ENCODE peak calls at places on chromosomes 13 and 19, in four cellular contexts. Y is SK-N-SH, A is K562, X is H1. T is an unnamed sample.

GRCh38 chr13:34026308-34026707 is 208.4 kb downstream of the RFC3 start:
- DNase-seq in A (no peak), X (no peak), Y (no peak), T (no peak)

GRCh38 chr13:46198794-46199193 is 12.9 kb upstream of the LRRC63 start:
- DNase-seq in Y (no peak), A (no peak), X (no peak), T (no peak)

GRCh38 chr13:50365683-50366391 is 350.6 kb downstream of the KCNRG start:
- DNase-seq in Y (no peak), A (no peak), X (no peak), T (peak)

GRCh38 chr19:14400913-14401312 is 18.2 kb downstream of the DDX39A start:
- DNase-seq in X (no peak), Y (no peak), A (no peak), T (no peak)

GRCh38 chr13:47499358-47500150 is 501.5 kb downstream of the SUCLA2 start:
- DNase-seq in A (no peak), Y (no peak), X (no peak), T (no peak)

GRCh38 chr19:10295305-10295846 is 5.6 kb downstream of the ICAM5 start:
- DNase-seq in X (no peak), A (no peak), Y (peak), T (peak)

GRCh38 chr19:43765109-43765876 is 10.5 kb upstream of the SMG9 start:
- DNase-seq in Y (no peak), X (no peak), A (peak), T (peak)

GRCh38 chr13:59099182-59099950 is 1064.4 kb downstream of the DIAPH3 start:
- DNase-seq in X (no peak), A (no peak), Y (no peak), T (no peak)

GRCh38 chr13:71285700-71286099 is 581.3 kb downstream of the DACH1 start:
- DNase-seq in X (no peak), A (no peak), Y (no peak), T (no peak)

GRCh38 chr19:18633321-18633720 is 3.5 kb upstream of the KLHL26 start:
- DNase-seq in Y (peak), A (no peak), X (no peak), T (no peak)

GRCh38 chr19:15379996-15380647 is 535 bp upstream of the AKAP8 start:
- DNase-seq in A (peak), X (peak), Y (no peak), T (peak)

GRCh38 chr13:26557393-26558073 is at the start of gene WASF3:
- DNase-seq in A (peak), X (peak), Y (peak), T (peak)

GRCh38 chr13:33204130-33204927 is 81.2 kb downstream of the STARD13 start:
- DNase-seq in X (no peak), Y (peak), A (no peak), T (peak)

GRCh38 chr13:83325454-83325853 is 556.8 kb downstream of the SLITRK1 start:
- DNase-seq in X (no peak), Y (no peak), A (no peak), T (no peak)

GRCh38 chr19:57068921-57069697 is 50.7 kb upstream of the USP29 start:
- DNase-seq in Y (peak), X (no peak), A (peak), T (no peak)

GRCh38 chr13:49985129-49985528 is 11.7 kb upstream of the TRIM13 start:
- DNase-seq in Y (no peak), A (no peak), X (no peak), T (no peak)

DNA sequence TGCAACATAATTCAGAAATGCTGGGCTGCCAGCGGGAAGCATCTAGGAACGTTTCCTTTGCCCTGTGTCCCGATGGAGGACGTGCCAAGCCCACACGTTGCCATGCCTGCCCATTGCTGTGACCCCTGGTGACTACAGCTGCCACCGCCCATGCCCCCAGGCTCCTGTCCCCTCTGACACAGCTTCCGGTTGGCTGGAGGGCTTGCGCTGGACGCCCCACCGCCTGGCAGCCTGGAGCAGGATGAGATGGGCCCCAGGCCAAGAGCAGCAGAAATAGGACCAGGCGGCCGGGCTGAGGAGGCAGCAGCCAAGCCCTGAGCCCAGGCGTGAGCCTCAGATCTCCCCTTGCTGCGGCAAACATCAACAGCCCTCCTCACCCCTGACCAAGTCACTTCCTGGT is 125.9 kb downstream of the COL4A2 start:
- DNase-seq in Y (peak), A (no peak), X (no peak), T (peak)
- TF ChIP-seq POLR2AphosphoS5 in Y (no peak), A (no peak), X (no peak), T (peak)

DNA sequence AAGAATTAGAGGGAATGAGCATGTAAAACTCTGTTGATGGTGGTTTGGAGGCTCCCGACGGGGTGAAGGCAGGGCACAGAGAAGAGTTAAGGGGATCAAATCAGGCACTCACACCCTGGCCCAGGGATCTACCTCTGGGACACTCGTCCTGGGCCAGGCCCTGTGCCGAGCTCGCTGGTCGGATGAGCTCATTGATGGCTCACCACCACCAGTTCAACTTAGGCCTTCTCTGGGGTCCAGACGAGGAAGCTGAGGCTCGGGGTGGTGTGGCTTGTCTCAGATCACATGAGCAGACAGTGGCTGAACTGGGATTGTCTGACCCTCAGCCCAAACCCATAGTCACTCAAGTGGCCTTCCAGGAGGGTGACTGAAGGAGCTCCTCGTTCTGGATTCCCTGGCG is 1.6 kb downstream of the NACC1 start:
- DNase-seq in A (no peak), X (no peak), Y (no peak), T (no peak)
- H3K9ac ChIP-seq in A (peak), X (no peak), Y (peak), T (no peak)

DNA sequence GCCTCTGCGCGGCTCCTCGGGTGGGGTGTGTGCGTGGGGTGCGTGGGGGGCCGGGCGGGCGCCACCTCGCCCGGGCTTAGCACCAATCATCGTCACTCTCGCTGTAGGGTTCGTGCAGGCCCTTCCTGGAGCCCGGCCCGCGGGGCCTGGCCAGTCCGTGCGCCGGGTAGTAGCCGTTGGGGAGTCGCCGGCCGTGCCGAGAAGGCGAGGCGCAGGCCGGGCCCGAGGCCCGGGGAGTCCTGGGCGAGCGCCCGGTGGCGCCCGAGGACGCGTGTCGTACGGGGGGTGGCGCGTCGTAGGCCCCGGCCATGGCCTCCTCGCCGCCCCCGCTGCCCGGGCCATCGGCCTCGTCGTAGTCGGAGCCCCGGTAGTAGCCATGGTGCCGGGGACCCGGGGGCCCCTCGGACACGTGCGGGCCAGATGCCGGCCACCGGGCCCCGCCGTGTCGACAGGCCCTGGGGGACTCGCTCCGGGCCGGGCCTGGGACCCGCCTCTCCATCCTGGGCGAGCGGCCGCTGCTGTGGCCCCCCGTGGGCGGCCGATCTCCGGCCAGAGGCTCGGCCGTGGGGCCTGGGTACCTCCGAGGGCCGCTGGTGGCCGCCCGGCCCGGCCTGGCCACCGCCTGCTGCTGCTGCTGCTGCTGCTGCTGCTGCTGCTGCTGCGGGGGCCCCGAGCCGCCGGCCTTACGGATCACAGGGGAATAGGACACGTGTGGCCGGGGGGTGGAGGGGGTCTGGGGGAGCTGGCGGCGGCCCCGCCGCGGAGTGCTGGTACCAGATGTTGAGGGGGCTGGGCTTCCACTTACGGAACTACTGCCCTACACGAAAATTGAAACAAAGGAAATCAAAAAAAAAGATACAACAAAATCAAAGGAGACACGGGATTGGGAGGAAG is 57.3 kb downstream of the IER2 start:
- DNase-seq in X (no peak), Y (no peak), A (no peak), T (no peak)
- TF ChIP-seq MAX in X (no peak), Y (no peak), A (no peak), T (no peak)

DNA sequence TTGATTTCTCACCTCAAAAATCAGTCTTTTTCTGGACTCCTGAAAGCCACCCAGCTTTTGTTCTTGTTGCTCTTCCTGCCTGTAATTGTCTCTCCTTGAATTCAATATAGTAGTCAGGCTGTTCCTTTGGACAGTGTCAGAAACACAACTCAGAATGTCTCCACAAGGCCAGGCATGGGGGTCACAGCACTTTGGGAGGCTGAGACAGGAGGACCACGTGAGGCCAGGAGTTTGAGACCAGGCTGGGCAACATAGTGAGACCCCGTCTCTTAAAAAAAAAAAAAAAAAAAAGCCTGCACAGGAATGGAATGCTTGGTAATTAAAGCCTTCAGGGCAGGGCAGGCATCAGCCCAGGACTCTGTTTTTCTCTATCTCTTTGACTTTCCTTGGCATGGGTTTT is 8.9 kb upstream of the BAX start:
- DNase-seq in Y (no peak), A (no peak), X (no peak), T (no peak)
- TF ChIP-seq POLR2AphosphoS5 in Y (no peak), A (no peak), X (no peak), T (no peak)

DNA sequence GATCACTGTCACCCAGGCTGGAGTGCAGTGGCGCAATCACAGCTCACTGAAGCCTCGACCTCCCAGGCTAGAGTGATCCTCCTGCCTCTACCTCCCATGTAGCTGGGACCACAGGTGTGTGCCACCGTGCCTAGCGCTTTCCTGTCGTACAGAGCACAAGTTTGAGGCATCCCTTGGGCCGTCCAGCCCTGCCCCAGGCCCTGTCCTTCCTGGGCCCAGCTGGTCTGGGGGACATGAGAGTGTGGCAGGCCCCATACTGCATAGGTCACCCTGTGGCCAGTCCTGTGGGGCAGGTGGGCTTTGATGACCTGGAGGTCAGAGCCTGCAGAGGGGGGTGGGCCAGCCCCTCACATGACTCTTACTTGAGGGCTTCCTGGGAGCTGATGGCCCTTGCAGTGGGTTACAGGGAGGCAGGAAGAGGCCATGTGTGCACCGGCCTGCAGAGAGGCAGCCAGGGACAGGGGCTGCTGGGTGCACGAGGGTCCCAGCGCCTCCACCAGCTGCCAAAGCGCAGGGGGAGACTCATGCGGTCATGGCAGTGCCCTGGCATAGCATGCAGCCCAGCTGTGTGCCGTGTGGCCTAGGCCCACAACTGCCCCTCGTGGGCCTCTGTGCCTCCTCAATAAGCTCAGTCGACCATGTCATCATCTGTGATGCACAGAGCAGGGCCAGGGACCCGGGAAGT is 61.4 kb downstream of the KDM4B start:
- DNase-seq in A (no peak), Y (no peak), X (no peak), T (no peak)
- H3K9ac ChIP-seq in A (no peak), Y (no peak), X (no peak), T (no peak)

DNA sequence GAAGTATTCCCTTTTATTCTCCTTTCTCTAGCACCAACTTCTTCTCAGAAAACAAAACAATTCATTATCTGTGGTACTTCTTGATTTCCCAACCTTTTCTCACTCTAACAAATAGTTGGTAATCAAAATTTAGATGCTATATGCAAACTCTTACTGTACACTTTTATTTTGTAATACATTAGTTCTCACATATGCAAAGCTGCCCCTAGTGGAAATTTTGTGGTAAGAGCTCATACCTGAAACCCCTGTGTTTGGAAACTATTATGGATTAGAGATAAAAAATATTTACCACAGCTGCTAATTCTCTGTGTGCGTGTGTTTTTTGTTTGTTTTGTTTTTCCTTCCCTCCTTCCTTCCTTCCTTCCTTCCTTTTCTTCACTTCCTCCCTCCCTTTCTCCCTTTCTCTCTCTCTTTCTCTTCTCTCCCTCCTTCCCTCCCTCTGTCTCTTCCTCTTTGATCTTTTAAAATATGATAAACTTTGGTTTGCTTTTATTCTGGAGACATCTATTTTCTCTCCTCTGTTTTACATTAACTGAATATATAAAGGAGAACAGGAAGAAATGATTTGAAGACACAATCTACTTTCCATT is 537.4 kb downstream of the SLITRK6 start:
- DNase-seq in Y (no peak), A (no peak), X (no peak), T (peak)
- TF ChIP-seq MAX in Y (no peak), A (no peak), X (no peak), T (no peak)

DNA sequence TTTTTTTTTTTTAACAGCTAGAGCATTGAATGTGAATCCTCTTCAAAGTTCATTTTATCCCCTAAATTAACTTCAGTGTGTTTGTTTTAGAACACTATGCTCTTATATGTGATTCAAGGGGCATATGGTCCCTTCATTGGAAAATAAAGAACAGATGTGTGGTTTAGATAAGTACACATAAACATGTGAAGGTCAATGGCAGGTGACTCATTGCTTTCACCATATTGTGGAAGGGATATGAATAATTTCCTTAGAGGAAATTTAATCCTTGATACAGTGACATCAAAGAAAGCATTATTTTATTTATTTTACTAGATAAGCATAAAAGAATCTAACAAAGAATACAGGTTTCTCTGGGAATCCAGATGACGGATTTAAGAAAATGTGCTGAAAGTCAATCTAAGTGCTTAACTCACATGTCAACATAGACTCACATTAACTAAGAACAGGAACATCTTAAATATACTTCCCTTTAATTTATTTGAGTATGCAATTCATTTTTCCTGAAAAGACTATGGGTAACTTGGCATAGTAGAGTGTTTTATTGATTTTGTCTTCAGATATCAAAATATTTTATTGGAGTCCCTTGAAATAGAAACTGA is 373.4 kb downstream of the KCTD12 start:
- DNase-seq in X (no peak), A (no peak), Y (peak), T (peak)
- TF ChIP-seq POLR2AphosphoS5 in X (no peak), A (no peak), Y (peak), T (peak)

T was measured in endothelial cell of umbilical vein.